ENCODE peak calls at places on chromosome 15, in ten cellular contexts. L is upper lobe of left lung, N is heart left ventricle, S is spleen, P is adrenal gland, J is right lobe of liver, V is ovary, I is IMR-90, H is body of pancreas, O is tibial nerve. X is an unnamed sample.

GRCh38 chr15:42220216-42220615 is 12.1 kb upstream of the VPS39 start:
- DNase-seq in L (no peak), N (no peak), S (no peak), P (no peak), J (no peak), V (no peak), I (no peak), H (no peak), O (no peak), X (no peak)

GRCh38 chr15:40847225-40847961 is 3.5 kb downstream of the SPINT1 start:
- DNase-seq in L (peak), N (peak), S (peak), P (peak), J (peak), V (no peak), I (peak), H (peak), O (no peak), X (no peak)

GRCh38 chr15:25183581-25184330 is 229.0 kb downstream of the SNRPN start:
- DNase-seq in L (no peak), N (no peak), S (peak), P (peak), J (peak), V (no peak), I (no peak), H (no peak), O (no peak), X (no peak)

GRCh38 chr15:36449084-36449661 is 130.3 kb upstream of the CDIN1 start:
- DNase-seq in L (no peak), N (no peak), S (no peak), P (no peak), J (no peak), V (no peak), I (no peak), H (no peak), O (no peak), X (peak)

GRCh38 chr15:99450896-99451358 is 114.9 kb upstream of the MEF2A start:
- DNase-seq in L (peak), N (peak), S (no peak), P (peak), J (peak), V (peak), I (no peak), H (peak), O (peak), X (peak)

GRCh38 chr15:75358771-75359536 is 9.5 kb downstream of the MAN2C1 start:
- DNase-seq in L (no peak), N (no peak), S (no peak), P (no peak), J (no peak), V (no peak), I (no peak), H (no peak), O (no peak), X (no peak)

GRCh38 chr15:63089260-63090043 is 32.2 kb upstream of the LACTB start:
- DNase-seq in L (no peak), N (peak), S (no peak), P (no peak), J (no peak), V (no peak), I (peak), H (no peak), O (no peak), X (no peak)

GRCh38 chr15:96409231-96410138 is 79.0 kb downstream of the NR2F2 start:
- DNase-seq in L (no peak), N (no peak), S (no peak), P (no peak), J (no peak), V (no peak), I (peak), H (no peak), O (no peak), X (no peak)

GRCh38 chr15:86021281-86022264 is 58.1 kb upstream of the AGBL1 start:
- DNase-seq in L (no peak), N (no peak), S (no peak), P (peak), J (no peak), V (no peak), I (no peak), H (peak), O (no peak), X (no peak)

GRCh38 chr15:25693321-25694237 is 169.5 kb downstream of the ATP10A start:
- DNase-seq in L (no peak), N (peak), S (peak), P (no peak), J (no peak), V (no peak), I (peak), H (no peak), O (no peak), X (peak)

GRCh38 chr15:63752075-63752684 is 81.6 kb downstream of the HERC1 start:
- DNase-seq in L (no peak), N (peak), S (no peak), P (peak), J (no peak), V (no peak), I (peak), H (peak), O (no peak), X (peak)

GRCh38 chr15:85588657-85589056 is 206.1 kb downstream of the KLHL25 start:
- DNase-seq in L (no peak), N (no peak), S (no peak), P (no peak), J (no peak), V (no peak), I (peak), H (no peak), O (no peak), X (no peak)

GRCh38 chr15:50248994-50249586 is 16.4 kb downstream of the HDC start:
- DNase-seq in L (no peak), N (no peak), S (no peak), P (no peak), J (no peak), V (no peak), I (peak), H (no peak), O (no peak), X (no peak)

GRCh38 chr15:81540909-81541308 is 166.9 kb upstream of the TMC3 start:
- DNase-seq in L (no peak), N (peak), S (no peak), P (no peak), J (no peak), V (no peak), I (no peak), H (no peak), O (no peak), X (no peak)

GRCh38 chr15:36644156-36644896 is 64.9 kb downstream of the CDIN1 start:
- DNase-seq in L (no peak), N (no peak), S (no peak), P (no peak), J (no peak), V (no peak), I (no peak), H (no peak), O (no peak), X (no peak)

GRCh38 chr15:60592386-60593339 is 113.7 kb upstream of the ICE2 start:
- DNase-seq in L (peak), N (peak), S (peak), P (peak), J (peak), V (peak), I (peak), H (peak), O (peak), X (peak)

GRCh38 chr15:61794276-61794675 is 266.0 kb downstream of the VPS13C start:
- DNase-seq in L (no peak), N (no peak), S (no peak), P (no peak), J (no peak), V (no peak), I (no peak), H (no peak), O (no peak), X (no peak)

GRCh38 chr15:52360229-52361203 is 64.9 kb upstream of the MYO5C start:
- DNase-seq in L (no peak), N (no peak), S (no peak), P (no peak), J (no peak), V (no peak), I (no peak), H (no peak), O (no peak), X (no peak)

GRCh38 chr15:67101981-67102929 is 36.9 kb downstream of the SMAD3 start:
- DNase-seq in L (no peak), N (no peak), S (peak), P (no peak), J (no peak), V (no peak), I (peak), H (no peak), O (no peak), X (no peak)

GRCh38 chr15:81049835-81050234 is 49.1 kb downstream of the TLNRD1 start:
- DNase-seq in L (no peak), N (no peak), S (no peak), P (no peak), J (no peak), V (no peak), I (no peak), H (no peak), O (no peak), X (no peak)

GRCh38 chr15:64161688-64162477 is 939 bp downstream of the PPIB start:
- DNase-seq in L (no peak), N (no peak), S (no peak), P (no peak), J (peak), V (no peak), I (no peak), H (no peak), O (no peak), X (peak)

GRCh38 chr15:58340176-58340575 is 91.6 kb upstream of the LIPC start:
- DNase-seq in L (no peak), N (no peak), S (no peak), P (no peak), J (no peak), V (no peak), I (peak), H (no peak), O (no peak), X (no peak)

GRCh38 chr15:40439461-40440299 is 1.1 kb upstream of the BAHD1 start:
- DNase-seq in L (peak), N (no peak), S (peak), P (peak), J (no peak), V (peak), I (peak), H (peak), O (no peak), X (peak)

GRCh38 chr15:66716668-66717025 is 14.6 kb downstream of the SMAD6 start:
- DNase-seq in L (no peak), N (no peak), S (no peak), P (no peak), J (no peak), V (no peak), I (no peak), H (no peak), O (no peak), X (no peak)

GRCh38 chr15:33009026-33009425 is 185.5 kb downstream of the FMN1 start:
- DNase-seq in L (no peak), N (no peak), S (no peak), P (no peak), J (no peak), V (no peak), I (no peak), H (no peak), O (no peak), X (no peak)

GRCh38 chr15:49185473-49185872 is 15.4 kb downstream of the GALK2 start:
- DNase-seq in L (no peak), N (no peak), S (no peak), P (no peak), J (no peak), V (no peak), I (no peak), H (no peak), O (no peak), X (no peak)

GRCh38 chr15:89143503-89144162 is 55.4 kb downstream of the ABHD2 start:
- DNase-seq in L (no peak), N (no peak), S (no peak), P (no peak), J (no peak), V (no peak), I (peak), H (peak), O (no peak), X (no peak)

GRCh38 chr15:61401903-61402698 is 173.0 kb upstream of the RORA start:
- DNase-seq in L (no peak), N (no peak), S (no peak), P (no peak), J (no peak), V (no peak), I (no peak), H (no peak), O (no peak), X (no peak)

GRCh38 chr15:85540085-85540797 is 159.8 kb downstream of the AKAP13 start:
- DNase-seq in L (no peak), N (no peak), S (no peak), P (no peak), J (no peak), V (no peak), I (no peak), H (no peak), O (no peak), X (no peak)

GRCh38 chr15:100902436-100903190 is 16.5 kb upstream of the LRRK1 start:
- DNase-seq in L (peak), N (peak), S (peak), P (peak), J (no peak), V (peak), I (peak), H (peak), O (peak), X (no peak)

GRCh38 chr15:92384391-92384790 is 9.3 kb upstream of the ST8SIA2 start:
- DNase-seq in L (no peak), N (no peak), S (no peak), P (no peak), J (no peak), V (no peak), I (no peak), H (no peak), O (no peak), X (no peak)

GRCh38 chr15:81000144-81000625 is 538 bp upstream of the TLNRD1 start:
- DNase-seq in L (no peak), N (no peak), S (no peak), P (no peak), J (no peak), V (no peak), I (no peak), H (peak), O (no peak), X (no peak)

GRCh38 chr15:95076381-95076780 is 845.0 kb downstream of the MCTP2 start:
- DNase-seq in L (no peak), N (no peak), S (no peak), P (no peak), J (no peak), V (no peak), I (no peak), H (no peak), O (no peak), X (no peak)

GRCh38 chr15:88335074-88335473 is 78.5 kb upstream of the NTRK3 start:
- DNase-seq in L (no peak), N (no peak), S (no peak), P (no peak), J (no peak), V (no peak), I (no peak), H (no peak), O (no peak), X (no peak)

GRCh38 chr15:62452016-62452415 is 286.9 kb upstream of the C2CD4B start:
- DNase-seq in L (no peak), N (no peak), S (no peak), P (no peak), J (no peak), V (no peak), I (no peak), H (no peak), O (no peak), X (no peak)

GRCh38 chr15:61175024-61175423 is 54.1 kb downstream of the RORA start:
- DNase-seq in L (no peak), N (no peak), S (no peak), P (no peak), J (no peak), V (no peak), I (peak), H (no peak), O (no peak), X (no peak)

GRCh38 chr15:27866505-27867165 is 232.5 kb downstream of the OCA2 start:
- DNase-seq in L (no peak), N (no peak), S (no peak), P (no peak), J (no peak), V (no peak), I (no peak), H (no peak), O (no peak), X (no peak)

GRCh38 chr15:44193651-44194396 is 1.2 kb downstream of the FRMD5 start:
- DNase-seq in L (no peak), N (no peak), S (no peak), P (no peak), J (no peak), V (no peak), I (peak), H (no peak), O (no peak), X (no peak)

GRCh38 chr15:65304393-65305143 is at the start of gene RNU5B-1:
- DNase-seq in L (peak), N (peak), S (peak), P (peak), J (peak), V (no peak), I (peak), H (peak), O (peak), X (peak)
- TF ChIP-seq POLR2A in L (peak), N (peak), S (peak), P (peak), J (peak), V (peak), I (peak), H (peak), O (peak), X (peak)

DNA sequence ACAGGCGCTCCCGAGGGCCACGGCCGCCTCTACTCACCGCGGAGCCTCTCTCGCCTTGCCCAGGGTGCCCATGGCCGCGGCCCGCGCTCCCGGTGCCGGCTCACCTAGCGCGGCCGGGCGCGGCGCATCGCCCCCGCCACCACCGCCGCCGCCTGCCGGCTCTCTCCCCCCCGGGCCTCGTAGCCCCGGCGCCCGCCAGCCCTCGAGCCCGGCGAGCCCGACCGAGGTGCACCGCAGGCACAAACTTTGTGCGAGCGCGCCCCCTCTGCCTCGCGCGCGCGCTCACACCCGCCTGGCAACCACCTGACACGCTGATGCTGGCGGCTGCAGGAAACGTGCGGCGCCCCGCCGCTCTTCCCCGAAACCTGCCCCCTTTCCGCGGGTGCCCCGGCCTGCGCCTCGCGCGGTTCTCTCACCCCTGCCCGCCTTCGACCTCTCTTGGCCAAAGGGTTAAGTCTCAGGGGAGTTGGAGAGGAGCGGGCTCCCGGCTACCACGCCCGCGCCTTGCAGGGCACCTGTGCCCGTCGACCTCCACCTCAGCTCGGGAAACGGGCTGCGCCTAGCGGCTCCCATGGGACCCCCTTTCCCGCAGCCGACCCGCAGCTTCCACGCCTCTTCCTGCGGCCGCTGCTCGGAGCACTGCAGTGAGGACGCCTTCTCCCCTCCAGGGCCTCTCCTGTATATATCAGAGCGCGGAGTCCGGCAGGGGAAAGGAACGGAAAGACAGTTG is at the start of gene RASGRP1:
- DNase-seq in L (peak), N (peak), S (peak), P (peak), J (peak), V (peak), I (peak), H (peak), O (no peak), X (peak)
- TF ChIP-seq POLR2A in L (no peak), N (no peak), S (no peak), P (no peak), J (peak), V (no peak), I (no peak), H (no peak), O (no peak), X (no peak)

DNA sequence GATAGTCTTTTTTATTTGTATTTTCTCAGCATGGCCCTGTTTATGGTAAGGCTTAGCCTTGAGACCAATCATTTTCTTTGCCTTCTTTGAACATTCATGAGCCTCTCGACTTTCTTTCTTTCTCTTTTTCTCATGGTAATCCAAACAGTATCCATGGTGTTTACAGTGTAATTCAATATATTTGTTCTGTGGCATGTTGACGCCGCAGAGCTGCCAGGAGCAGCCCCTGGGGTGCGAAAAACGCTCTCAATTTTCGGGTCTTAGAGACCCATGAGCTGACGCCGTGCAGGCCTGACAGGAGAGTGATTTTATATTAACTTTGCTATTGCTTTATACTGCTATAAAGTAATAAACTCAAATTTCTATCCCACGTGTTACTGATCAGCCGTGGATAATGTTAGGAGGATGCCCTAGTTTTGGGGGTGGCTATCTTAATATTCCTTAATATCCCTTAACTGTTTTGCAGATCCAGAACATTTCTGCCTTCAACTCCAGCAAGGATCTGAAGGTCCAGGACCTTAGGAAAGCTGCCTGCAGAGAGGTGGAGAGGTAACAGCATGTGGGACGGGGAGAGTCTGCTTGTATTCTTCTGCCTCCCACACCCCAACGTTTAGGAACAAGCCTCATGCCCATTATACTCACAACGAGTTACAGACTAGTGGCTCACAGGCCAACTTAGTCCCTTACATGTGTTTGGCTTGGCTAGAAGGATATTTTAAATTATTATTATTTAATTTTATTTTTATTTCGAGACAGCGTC is 29.3 kb upstream of the MYO1E start:
- DNase-seq in L (no peak), N (no peak), S (peak), P (no peak), J (no peak), V (no peak), I (no peak), H (no peak), O (no peak), X (no peak)
- TF ChIP-seq POLR2A in L (no peak), N (no peak), S (no peak), P (no peak), J (no peak), V (no peak), I (no peak), H (no peak), O (no peak), X (no peak)

DNA sequence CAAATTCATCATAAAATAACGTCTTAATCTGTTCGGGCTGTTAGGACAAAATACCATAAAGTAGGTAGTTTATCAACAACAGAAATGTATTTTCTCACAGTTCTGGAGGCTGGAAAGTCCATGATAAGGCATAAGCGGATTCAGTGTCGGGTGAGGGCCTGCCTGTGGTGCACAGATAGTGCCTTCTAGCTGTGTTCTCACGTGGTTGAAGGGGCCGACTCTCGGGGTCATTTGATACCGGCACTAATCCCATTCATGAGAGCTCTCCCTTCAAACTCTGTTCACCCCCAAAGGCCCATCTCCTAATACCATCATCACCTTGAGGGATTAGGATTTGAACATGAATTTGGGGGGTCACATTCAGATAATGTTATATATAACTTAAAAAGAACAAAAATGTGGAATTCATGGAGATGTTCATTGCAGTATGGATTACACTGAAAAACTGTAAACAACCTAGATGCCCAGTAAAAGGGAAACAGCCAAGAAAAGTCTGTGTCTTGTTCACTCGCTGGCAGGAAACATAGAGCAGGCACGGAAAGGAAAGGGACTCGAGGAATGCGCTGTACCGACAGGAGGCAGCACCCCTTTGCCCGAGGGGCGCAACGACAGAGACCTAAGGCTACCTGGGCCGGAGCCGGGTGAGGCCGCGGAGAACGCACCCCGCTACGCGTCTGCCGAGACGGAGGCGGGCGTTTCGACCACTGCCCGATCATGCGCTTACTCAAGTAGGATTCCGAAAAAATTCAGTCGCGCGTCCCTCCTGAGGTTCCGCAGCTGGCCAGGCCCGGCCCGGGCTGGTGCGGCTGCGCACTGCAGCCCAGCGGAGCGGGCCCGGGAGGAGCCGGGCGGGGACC is 1.1 kb upstream of the MAN2A2 start:
- DNase-seq in L (peak), N (peak), S (peak), P (peak), J (peak), V (peak), I (peak), H (peak), O (peak), X (peak)
- TF ChIP-seq POLR2A in L (peak), N (peak), S (no peak), P (no peak), J (peak), V (no peak), I (no peak), H (peak), O (peak), X (peak)

GRCh38 chr15:78077053-78077859 is at the start of gene TBC1D2B:
- DNase-seq in L (peak), N (peak), S (peak), P (peak), J (peak), V (peak), I (peak), H (peak), O (no peak), X (peak)
- TF ChIP-seq POLR2A in L (peak), N (no peak), S (no peak), P (peak), J (peak), V (no peak), I (no peak), H (peak), O (peak), X (no peak)

X was measured in erythroblast.